ENCODE peak calls at places on chromosomes 3 and 15, in eight cellular contexts. One of them, this sample, is unnamed.

GRCh38 chr3:21486381-21486935 is 264.6 kb downstream of the ZNF385D start:
- DNase-seq in small intestine: no peak
- DNase-seq in T1000: no peak
- DNase-seq in stimulated activated CD4-positive, alpha-beta T cell treated with anti-CD3 and anti-CD28 coated beads, TNF-alpha, amount 100 ng/mL, for 24 hours: no peak
- DNase-seq in AG10803: peak
- DNase-seq in NCI-H1105 treated with DMSO at 0.1 percent for 48 hours: no peak
- DNase-seq in NCI-H2081: no peak
- DNase-seq in amniotic stem cell: no peak
- DNase-seq in this sample: no peak

GRCh38 chr3:9704343-9705322 is 1.0 kb downstream of the CPNE9 start:
- DNase-seq in NCI-H2081: peak
- DNase-seq in AG10803: no peak
- DNase-seq in T1000: peak
- DNase-seq in amniotic stem cell: no peak
- DNase-seq in NCI-H1105 treated with DMSO at 0.1 percent for 48 hours: peak
- DNase-seq in stimulated activated CD4-positive, alpha-beta T cell treated with anti-CD3 and anti-CD28 coated beads, TNF-alpha, amount 100 ng/mL, for 24 hours: no peak
- DNase-seq in small intestine: peak
- DNase-seq in this sample: no peak

GRCh38 chr3:170690133-170690981 is 104.5 kb upstream of the SLC7A14 start:
- DNase-seq in small intestine: peak
- DNase-seq in NCI-H1105 treated with DMSO at 0.1 percent for 48 hours: peak
- DNase-seq in AG10803: peak
- DNase-seq in stimulated activated CD4-positive, alpha-beta T cell treated with anti-CD3 and anti-CD28 coated beads, TNF-alpha, amount 100 ng/mL, for 24 hours: no peak
- DNase-seq in T1000: peak
- DNase-seq in amniotic stem cell: no peak
- DNase-seq in NCI-H2081: peak
- DNase-seq in this sample: peak

GRCh38 chr3:17038900-17039545 is 154.3 kb downstream of the PLCL2 start:
- DNase-seq in NCI-H1105 treated with DMSO at 0.1 percent for 48 hours: no peak
- DNase-seq in AG10803: no peak
- DNase-seq in amniotic stem cell: no peak
- DNase-seq in NCI-H2081: no peak
- DNase-seq in stimulated activated CD4-positive, alpha-beta T cell treated with anti-CD3 and anti-CD28 coated beads, TNF-alpha, amount 100 ng/mL, for 24 hours: no peak
- DNase-seq in T1000: no peak
- DNase-seq in small intestine: no peak
- DNase-seq in this sample: no peak

GRCh38 chr3:101943028-101943427 is 93.7 kb downstream of the NFKBIZ start:
- DNase-seq in NCI-H1105 treated with DMSO at 0.1 percent for 48 hours: no peak
- DNase-seq in stimulated activated CD4-positive, alpha-beta T cell treated with anti-CD3 and anti-CD28 coated beads, TNF-alpha, amount 100 ng/mL, for 24 hours: no peak
- DNase-seq in small intestine: no peak
- DNase-seq in NCI-H2081: no peak
- DNase-seq in T1000: no peak
- DNase-seq in AG10803: no peak
- DNase-seq in amniotic stem cell: no peak
- DNase-seq in this sample: no peak

GRCh38 chr3:192812736-192813383 is 85.5 kb upstream of the FGF12 start:
- DNase-seq in AG10803: peak
- DNase-seq in amniotic stem cell: peak
- DNase-seq in stimulated activated CD4-positive, alpha-beta T cell treated with anti-CD3 and anti-CD28 coated beads, TNF-alpha, amount 100 ng/mL, for 24 hours: no peak
- DNase-seq in NCI-H1105 treated with DMSO at 0.1 percent for 48 hours: peak
- DNase-seq in NCI-H2081: peak
- DNase-seq in T1000: no peak
- DNase-seq in small intestine: peak
- DNase-seq in this sample: no peak

GRCh38 chr3:55662683-55663082 is 175.6 kb upstream of the WNT5A start:
- DNase-seq in T1000: no peak
- DNase-seq in stimulated activated CD4-positive, alpha-beta T cell treated with anti-CD3 and anti-CD28 coated beads, TNF-alpha, amount 100 ng/mL, for 24 hours: no peak
- DNase-seq in AG10803: peak
- DNase-seq in small intestine: no peak
- DNase-seq in NCI-H1105 treated with DMSO at 0.1 percent for 48 hours: no peak
- DNase-seq in NCI-H2081: no peak
- DNase-seq in amniotic stem cell: peak
- DNase-seq in this sample: no peak

GRCh38 chr3:47294392-47294791 is 11.6 kb downstream of the KLHL18 start:
- DNase-seq in NCI-H1105 treated with DMSO at 0.1 percent for 48 hours: no peak
- DNase-seq in NCI-H2081: no peak
- DNase-seq in AG10803: no peak
- DNase-seq in T1000: no peak
- DNase-seq in stimulated activated CD4-positive, alpha-beta T cell treated with anti-CD3 and anti-CD28 coated beads, TNF-alpha, amount 100 ng/mL, for 24 hours: no peak
- DNase-seq in amniotic stem cell: no peak
- DNase-seq in small intestine: no peak
- DNase-seq in this sample: no peak

GRCh38 chr3:136194409-136195257 is 1.5 kb downstream of the MSL2 start:
- DNase-seq in stimulated activated CD4-positive, alpha-beta T cell treated with anti-CD3 and anti-CD28 coated beads, TNF-alpha, amount 100 ng/mL, for 24 hours: peak
- DNase-seq in small intestine: peak
- DNase-seq in amniotic stem cell: no peak
- DNase-seq in NCI-H2081: no peak
- DNase-seq in NCI-H1105 treated with DMSO at 0.1 percent for 48 hours: peak
- DNase-seq in AG10803: no peak
- DNase-seq in T1000: no peak
- DNase-seq in this sample: no peak

GRCh38 chr3:133492159-133492860 is 81.2 kb upstream of the CDV3 start:
- DNase-seq in AG10803: no peak
- DNase-seq in stimulated activated CD4-positive, alpha-beta T cell treated with anti-CD3 and anti-CD28 coated beads, TNF-alpha, amount 100 ng/mL, for 24 hours: no peak
- DNase-seq in NCI-H1105 treated with DMSO at 0.1 percent for 48 hours: no peak
- DNase-seq in amniotic stem cell: no peak
- DNase-seq in NCI-H2081: no peak
- DNase-seq in T1000: no peak
- DNase-seq in small intestine: no peak
- DNase-seq in this sample: no peak

GRCh38 chr3:100370751-100371150 is 30.1 kb downstream of the TOMM70 start:
- DNase-seq in small intestine: no peak
- DNase-seq in T1000: no peak
- DNase-seq in AG10803: no peak
- DNase-seq in NCI-H1105 treated with DMSO at 0.1 percent for 48 hours: no peak
- DNase-seq in stimulated activated CD4-positive, alpha-beta T cell treated with anti-CD3 and anti-CD28 coated beads, TNF-alpha, amount 100 ng/mL, for 24 hours: no peak
- DNase-seq in amniotic stem cell: no peak
- DNase-seq in NCI-H2081: no peak
- DNase-seq in this sample: no peak

GRCh38 chr15:97875513-97876285 is 84.8 kb upstream of the ARRDC4 start:
- DNase-seq in amniotic stem cell: no peak
- DNase-seq in stimulated activated CD4-positive, alpha-beta T cell treated with anti-CD3 and anti-CD28 coated beads, TNF-alpha, amount 100 ng/mL, for 24 hours: no peak
- DNase-seq in small intestine: peak
- DNase-seq in T1000: peak
- DNase-seq in NCI-H2081: no peak
- DNase-seq in NCI-H1105 treated with DMSO at 0.1 percent for 48 hours: no peak
- DNase-seq in AG10803: peak
- DNase-seq in this sample: no peak